ENCODE peak calls at places on chromosome 7, in ten cellular contexts. Y is fibroblast of the aortic adventitia; C is CD4-positive, alpha-beta T cell; K is A172; D is GDM1; W is endothelial cell; V is effector CD4-positive, alpha-beta T cell; E is AG10803; P is kidney; F is NCI-H774. T is an unnamed sample.

GRCh38 chr7:128027485-128027980 is 3.7 kb downstream of the LRRC4 start:
- DNase-seq in Y (no peak), C (no peak), K (no peak), D (no peak), W (no peak), V (no peak), E (no peak), P (no peak), F (no peak), T (no peak)

GRCh38 chr7:711093-711966 is 15.2 kb upstream of the DNAAF5 start:
- DNase-seq in Y (no peak), C (no peak), K (no peak), D (no peak), W (no peak), V (no peak), E (no peak), P (peak; percentile 75), F (no peak), T (no peak)

GRCh38 chr7:150511039-150511438 is 3.6 kb upstream of the GIMAP7 start:
- DNase-seq in Y (no peak), C (no peak), K (no peak), D (no peak), W (no peak), V (no peak), E (no peak), P (no peak), F (no peak), T (no peak)

GRCh38 chr7:117124585-117125220 is 171.4 kb downstream of the ST7 start:
- DNase-seq in Y (peak; percentile 93), C (peak; percentile 2), K (peak; percentile 98), D (peak; percentile 32), W (no peak), V (no peak), E (peak; percentile 91), P (peak; percentile 84), F (peak; percentile 82), T (peak; percentile 55)

GRCh38 chr7:27869060-27869459 is 129.1 kb downstream of the TAX1BP1 start:
- DNase-seq in Y (no peak), C (no peak), K (no peak), D (no peak), W (no peak), V (no peak), E (no peak), P (no peak), F (no peak), T (no peak)

GRCh38 chr7:106041140-106041717 is 70.9 kb downstream of the SYPL1 start:
- DNase-seq in Y (peak; percentile 40), C (no peak), K (peak; percentile 62), D (no peak), W (peak; percentile 66), V (no peak), E (peak; percentile 43), P (no peak), F (no peak), T (peak; percentile 51)

GRCh38 chr7:148334959-148335577 is 255.5 kb upstream of the C7orf33 start:
- DNase-seq in Y (peak; percentile 33), C (no peak), K (peak; percentile 75), D (no peak), W (no peak), V (no peak), E (peak; percentile 1), P (no peak), F (peak; percentile 29), T (peak; percentile 81)

GRCh38 chr7:20744913-20745587 is 41.6 kb downstream of the SP8 start:
- DNase-seq in Y (peak; percentile 0), C (no peak), K (peak; percentile 55), D (no peak), W (no peak), V (no peak), E (no peak), P (no peak), F (peak; percentile 1), T (no peak)

GRCh38 chr7:42972703-42973500 is 40.7 kb downstream of the MRPL32 start:
- DNase-seq in Y (peak; percentile 97), C (no peak), K (peak; percentile 96), D (no peak), W (no peak), V (no peak), E (peak; percentile 100), P (peak; percentile 86), F (no peak), T (peak; percentile 40)

GRCh38 chr7:30403477-30403876 is 75.1 kb downstream of the NOD1 start:
- DNase-seq in Y (no peak), C (no peak), K (no peak), D (no peak), W (no peak), V (no peak), E (no peak), P (no peak), F (no peak), T (no peak)

GRCh38 chr7:98745722-98746318 is 124.0 kb downstream of the TMEM130 start:
- DNase-seq in Y (peak; percentile 32), C (peak; percentile 66), K (peak; percentile 55), D (peak; percentile 37), W (peak; percentile 88), V (peak; percentile 58), E (peak; percentile 37), P (peak; percentile 79), F (peak; percentile 47), T (no peak)

GRCh38 chr7:43480581-43480980 is 102.3 kb upstream of the STK17A start:
- DNase-seq in Y (peak; percentile 13), C (no peak), K (no peak), D (no peak), W (no peak), V (no peak), E (no peak), P (no peak), F (no peak), T (no peak)

GRCh38 chr7:100632951-100633717 is 8.2 kb downstream of the TFR2 start:
- DNase-seq in Y (no peak), C (peak; percentile 42), K (no peak), D (peak; percentile 42), W (peak; percentile 50), V (peak; percentile 34), E (peak; percentile 13), P (no peak), F (no peak), T (no peak)